ENCODE peak calls at places on chromosomes 5 and 9, in seven cellular contexts. A is GM13976, I is prostate gland, H is WTC11, P is AG10803, K is SK-N-SH, C is colonic mucosa. J is an unnamed sample.

GRCh38 chr5:67206381-67207328 is 10.1 kb upstream of the CD180 start:
- DNase-seq in P (peak; percentile 13), A (peak; percentile 76), H (no peak), K (no peak), I (peak; percentile 41), C (peak; percentile 78), J (peak; percentile 99)

GRCh38 chr5:163506726-163507125 is 1.3 kb downstream of the MAT2B start:
- DNase-seq in H (no peak), A (no peak), C (no peak), K (no peak), P (peak; percentile 50), I (no peak), J (peak; percentile 42)

GRCh38 chr5:107155667-107156066 is 515.1 kb downstream of the EFNA5 start:
- DNase-seq in P (no peak), H (no peak), K (no peak), A (no peak), I (no peak), C (no peak), J (no peak)

GRCh38 chr5:153752890-153753289 is 262.4 kb downstream of the GRIA1 start:
- DNase-seq in P (peak; percentile 59), H (no peak), A (no peak), I (no peak), K (no peak), C (no peak), J (no peak)

GRCh38 chr9:6645153-6646027 is at the start of gene GLDC:
- DNase-seq in H (peak; percentile 92), C (peak; percentile 57), K (peak; percentile 98), P (no peak), A (peak; percentile 93), I (peak; percentile 7), J (no peak)

GRCh38 chr9:76203373-76203772 is 190.9 kb downstream of the RFK start:
- DNase-seq in A (no peak), P (no peak), K (no peak), I (peak; percentile 56), C (peak; percentile 53), H (no peak), J (no peak)

GRCh38 chr5:52560366-52560765 is 227.3 kb upstream of the ITGA1 start:
- DNase-seq in I (no peak), P (peak; percentile 3), C (no peak), H (no peak), A (no peak), K (peak; percentile 11), J (no peak)

GRCh38 chr5:151038292-151038745 is 17.9 kb downstream of the GPX3 start:
- DNase-seq in C (no peak), K (no peak), H (no peak), P (no peak), I (no peak), A (no peak), J (no peak)

GRCh38 chr5:121658221-121658620 is 193.5 kb upstream of the FTMT start:
- DNase-seq in K (no peak), C (no peak), H (no peak), I (no peak), A (no peak), P (no peak), J (no peak)

GRCh38 chr5:137114529-137114928 is 384.6 kb downstream of the SPOCK1 start:
- DNase-seq in I (no peak), K (peak; percentile 37), A (no peak), P (peak; percentile 28), C (no peak), H (no peak), J (no peak)

GRCh38 chr5:171961117-171961516 is 45.3 kb downstream of the FBXW11 start:
- DNase-seq in I (no peak), K (no peak), A (peak; percentile 59), C (no peak), P (peak; percentile 17), H (no peak), J (no peak)

GRCh38 chr9:122348288-122348777 is 22.5 kb upstream of the PTGS1 start:
- DNase-seq in K (no peak), P (no peak), I (no peak), C (no peak), H (no peak), A (no peak), J (no peak)

GRCh38 chr9:126842220-126842842 is 18.1 kb upstream of the ZBTB34 start:
- DNase-seq in P (no peak), K (no peak), I (no peak), A (no peak), C (no peak), H (no peak), J (no peak)

GRCh38 chr5:14054111-14054854 is 88.9 kb upstream of the TRIO start:
- DNase-seq in I (no peak), P (no peak), C (no peak), K (no peak), H (no peak), A (no peak), J (no peak)

GRCh38 chr9:95086564-95086955 is 230.9 kb downstream of the FANCC start:
- DNase-seq in H (no peak), C (no peak), K (no peak), P (no peak), A (no peak), I (no peak), J (no peak)

GRCh38 chr5:115350892-115351291 is 54.4 kb upstream of the CCDC112 start:
- DNase-seq in P (no peak), C (no peak), I (no peak), A (no peak), K (no peak), H (no peak), J (no peak)

GRCh38 chr5:135041145-135041587 is 7.1 kb upstream of the PITX1 start:
- DNase-seq in A (no peak), P (no peak), H (no peak), C (no peak), I (no peak), K (no peak), J (no peak)

GRCh38 chr5:115456056-115456455 is 88.5 kb downstream of the FEM1C start:
- DNase-seq in H (no peak), A (no peak), C (no peak), K (no peak), I (no peak), P (no peak), J (no peak)

GRCh38 chr9:89256225-89256624 is 54.8 kb upstream of the CKS2 start:
- DNase-seq in P (no peak), C (no peak), H (no peak), I (no peak), K (no peak), A (no peak), J (no peak)

GRCh38 chr5:52725065-52725746 is 62.5 kb upstream of the ITGA1 start:
- DNase-seq in K (no peak), H (no peak), C (peak; percentile 62), P (peak; percentile 18), A (no peak), I (peak; percentile 6), J (peak; percentile 95)

GRCh38 chr5:170534177-170534576 is 30.4 kb downstream of the KCNIP1 start:
- DNase-seq in P (no peak), K (no peak), H (no peak), A (no peak), I (peak; percentile 19), C (no peak), J (no peak)

DNA sequence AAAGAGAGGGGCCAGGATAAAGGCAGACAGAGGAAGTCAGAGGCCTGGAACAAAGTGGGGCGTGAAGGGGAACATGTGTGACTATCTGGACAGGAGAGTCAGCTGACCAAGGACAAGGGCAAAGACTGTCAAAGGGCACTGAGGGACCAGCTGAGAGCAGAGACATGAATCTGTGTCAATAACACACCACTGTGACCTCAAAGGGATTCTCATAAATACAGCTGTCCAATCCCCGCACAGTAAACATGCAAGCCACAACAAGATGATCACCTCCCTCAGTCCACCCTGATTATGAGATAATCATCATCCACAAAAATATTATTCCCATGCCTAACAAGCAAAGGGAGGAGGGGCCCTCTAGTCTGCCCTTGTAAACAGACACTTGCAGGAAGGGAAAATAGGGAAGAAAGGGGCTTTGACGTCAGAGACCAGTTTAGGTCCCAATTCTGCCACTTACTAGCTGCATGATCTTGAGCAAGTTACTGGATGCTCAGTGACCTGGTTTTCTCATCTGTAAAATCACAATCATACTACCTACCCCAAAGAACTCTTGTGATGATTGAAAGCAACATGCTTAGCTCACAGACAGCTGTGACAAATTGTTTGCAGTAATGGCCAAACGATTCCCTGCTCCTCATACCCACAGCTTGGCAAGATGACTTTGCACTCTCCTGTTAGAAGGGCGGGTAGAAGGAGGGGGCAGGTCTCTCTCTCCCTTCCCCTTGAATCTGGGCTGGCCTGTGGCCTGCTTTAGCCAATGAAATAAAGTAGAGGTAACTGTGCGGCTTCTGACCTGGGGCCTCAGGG is 41.8 kb downstream of the RAPGEF1 start:
- DNase-seq in C (no peak), I (no peak), A (no peak), P (no peak), K (no peak), H (no peak), J (no peak)
- TF ChIP-seq CTCF in C (no peak), I (no peak), A (no peak), P (no peak), K (no peak), H (no peak), J (no peak)

DNA sequence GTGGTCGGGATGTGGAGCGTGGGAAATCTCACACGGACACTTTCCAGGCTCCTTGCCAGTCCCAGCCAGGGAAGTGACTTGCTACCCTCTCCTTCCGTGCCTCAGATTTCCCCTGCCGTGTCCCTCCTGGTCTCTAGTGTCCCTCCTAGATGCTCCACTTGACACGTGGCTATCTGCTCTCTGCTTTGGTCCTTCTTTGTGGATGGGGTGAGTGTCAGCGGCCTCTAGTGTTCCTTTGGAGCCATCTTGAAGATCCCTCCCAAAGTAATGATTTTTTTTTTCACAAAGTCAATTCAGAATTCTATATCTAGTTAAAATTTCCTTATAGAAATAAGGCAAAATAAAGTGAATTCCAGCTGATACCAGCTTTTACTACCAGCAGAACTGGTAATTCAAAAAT is 117.7 kb downstream of the MRPL36 start:
- DNase-seq in K (no peak), I (no peak), P (no peak), C (no peak), H (no peak), A (no peak), J (no peak)
- TF ChIP-seq CTCF in K (no peak), I (no peak), P (no peak), C (no peak), H (no peak), A (no peak), J (no peak)

GRCh38 chr5:173395257-173395932 is 67.2 kb upstream of the STC2 start:
- DNase-seq in H (peak; percentile 20), C (no peak), A (no peak), K (no peak), I (no peak), P (peak; percentile 68), J (no peak)
- TF ChIP-seq CTCF in H (no peak), C (no peak), A (no peak), K (peak; percentile 50), I (no peak), P (peak; percentile 62), J (peak; percentile 29)

GRCh38 chr9:96232164-96232538 is 69.8 kb downstream of the HSD17B3 start:
- DNase-seq in A (no peak), H (no peak), K (no peak), C (no peak), I (no peak), P (no peak), J (no peak)

GRCh38 chr9:96232539-96233241 is 69.3 kb downstream of the HSD17B3 start:
- DNase-seq in A (peak; percentile 75), K (peak; percentile 70), H (peak; percentile 48), I (no peak), C (peak; percentile 43), P (peak; percentile 55), J (peak; percentile 47)

DNA sequence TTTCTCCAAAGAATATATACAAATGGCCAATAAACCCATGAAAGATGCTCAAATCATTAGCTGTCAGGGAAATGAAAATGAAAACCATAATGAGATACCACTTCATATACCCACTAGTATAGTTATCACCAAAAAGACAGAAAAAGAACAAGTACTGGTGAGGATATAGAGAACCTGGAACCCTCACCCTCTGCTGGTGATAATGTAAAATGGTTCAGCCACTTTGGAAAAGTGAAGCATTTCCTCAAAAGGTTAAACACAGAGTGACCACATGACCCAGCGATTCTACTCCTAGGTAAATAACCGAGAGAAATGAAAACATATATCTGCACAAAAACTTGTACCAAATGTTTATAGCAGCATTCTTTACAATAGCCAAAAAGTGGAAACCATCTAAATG is 72.0 kb downstream of the HSD17B3 start:
- DNase-seq in A (no peak), P (no peak), I (no peak), H (no peak), K (no peak), C (no peak), J (no peak)
- TF ChIP-seq CTCF in A (no peak), P (no peak), I (no peak), H (no peak), K (no peak), C (no peak), J (peak; percentile 26)